ENCODE peak calls at places on chromosomes 6 and 20, in five cellular contexts. One of them, this sample, is unnamed.

GRCh38 chr6:67237276-67237675 is 1397.8 kb upstream of the ADGRB3 start:
- DNase-seq in psoas muscle: no peak
- DNase-seq in AG10803: no peak
- DNase-seq in lung: no peak
- DNase-seq in suprapubic skin: no peak
- DNase-seq in this sample: no peak

GRCh38 chr6:89139509-89140346 is 6.1 kb upstream of the PM20D2 start:
- DNase-seq in psoas muscle: no peak
- DNase-seq in AG10803: no peak
- DNase-seq in lung: no peak
- DNase-seq in suprapubic skin: no peak
- DNase-seq in this sample: no peak

GRCh38 chr6:63100066-63100465 is 111.2 kb upstream of the FKBP1C start:
- DNase-seq in psoas muscle: no peak
- DNase-seq in AG10803: no peak
- DNase-seq in lung: no peak
- DNase-seq in suprapubic skin: no peak
- DNase-seq in this sample: no peak

GRCh38 chr6:45607818-45608217 is 230.1 kb upstream of the SUPT3H start:
- DNase-seq in psoas muscle: no peak
- DNase-seq in AG10803: peak
- DNase-seq in lung: peak
- DNase-seq in suprapubic skin: no peak
- DNase-seq in this sample: no peak

GRCh38 chr20:57993738-57994431 is 234.6 kb downstream of the ANKRD60 start:
- DNase-seq in psoas muscle: no peak
- DNase-seq in AG10803: peak
- DNase-seq in lung: no peak
- DNase-seq in suprapubic skin: no peak
- DNase-seq in this sample: no peak

GRCh38 chr6:33114428-33114827 is 38.6 kb downstream of the HLA-DPB1 start:
- DNase-seq in psoas muscle: no peak
- DNase-seq in AG10803: no peak
- DNase-seq in lung: no peak
- DNase-seq in suprapubic skin: no peak
- DNase-seq in this sample: no peak

GRCh38 chr6:80003841-80004198 is 629 bp upstream of the TTK start:
- DNase-seq in psoas muscle: peak
- DNase-seq in AG10803: no peak
- DNase-seq in lung: no peak
- DNase-seq in suprapubic skin: no peak
- DNase-seq in this sample: no peak

GRCh38 chr20:52105045-52105572 is 86.5 kb downstream of the ZFP64 start:
- DNase-seq in psoas muscle: no peak
- DNase-seq in AG10803: peak
- DNase-seq in lung: no peak
- DNase-seq in suprapubic skin: no peak
- DNase-seq in this sample: no peak

GRCh38 chr6:6593876-6594275 is 5.4 kb downstream of the LY86 start:
- DNase-seq in psoas muscle: no peak
- DNase-seq in AG10803: no peak
- DNase-seq in lung: no peak
- DNase-seq in suprapubic skin: no peak
- DNase-seq in this sample: no peak

GRCh38 chr6:127267742-127268588 is 1.3 kb downstream of the RNF146 start:
- DNase-seq in psoas muscle: no peak
- DNase-seq in AG10803: no peak
- DNase-seq in lung: no peak
- DNase-seq in suprapubic skin: no peak
- DNase-seq in this sample: no peak

GRCh38 chr6:166553563-166554271 is 32.8 kb downstream of the RAMACL start:
- DNase-seq in psoas muscle: peak
- DNase-seq in AG10803: peak
- DNase-seq in lung: no peak
- DNase-seq in suprapubic skin: no peak
- DNase-seq in this sample: no peak

GRCh38 chr6:14066782-14067406 is 50.7 kb upstream of the CD83 start:
- DNase-seq in psoas muscle: no peak
- DNase-seq in AG10803: peak
- DNase-seq in lung: no peak
- DNase-seq in suprapubic skin: no peak
- DNase-seq in this sample: no peak

GRCh38 chr6:33634203-33634727 is 13.1 kb downstream of the ITPR3 start:
- DNase-seq in psoas muscle: no peak
- DNase-seq in AG10803: no peak
- DNase-seq in lung: peak
- DNase-seq in suprapubic skin: no peak
- DNase-seq in this sample: no peak

GRCh38 chr20:43095034-43095433 is 94.7 kb downstream of the PTPRT start:
- DNase-seq in psoas muscle: no peak
- DNase-seq in AG10803: no peak
- DNase-seq in lung: no peak
- DNase-seq in suprapubic skin: no peak
- DNase-seq in this sample: no peak

GRCh38 chr6:73258721-73259120 is 4.3 kb downstream of the KHDC1 start:
- DNase-seq in psoas muscle: no peak
- DNase-seq in AG10803: no peak
- DNase-seq in lung: no peak
- DNase-seq in suprapubic skin: no peak
- DNase-seq in this sample: no peak

GRCh38 chr20:2867081-2867860 is 6.0 kb upstream of the PTPRA start:
- DNase-seq in psoas muscle: no peak
- DNase-seq in AG10803: no peak
- DNase-seq in lung: no peak
- DNase-seq in suprapubic skin: no peak
- DNase-seq in this sample: no peak

GRCh38 chr20:2866236-2866635 is 7.0 kb upstream of the PTPRA start:
- DNase-seq in psoas muscle: no peak
- DNase-seq in AG10803: no peak
- DNase-seq in lung: no peak
- DNase-seq in suprapubic skin: no peak
- DNase-seq in this sample: no peak

GRCh38 chr20:2864626-2865025 is 8.7 kb upstream of the PTPRA start:
- DNase-seq in psoas muscle: no peak
- DNase-seq in AG10803: no peak
- DNase-seq in lung: no peak
- DNase-seq in suprapubic skin: no peak
- DNase-seq in this sample: no peak

GRCh38 chr20:2865101-2865500 is 8.2 kb upstream of the PTPRA start:
- DNase-seq in psoas muscle: no peak
- DNase-seq in AG10803: no peak
- DNase-seq in lung: no peak
- DNase-seq in suprapubic skin: no peak
- DNase-seq in this sample: no peak

GRCh38 chr20:2865630-2866029 is 7.7 kb upstream of the PTPRA start:
- DNase-seq in psoas muscle: no peak
- DNase-seq in AG10803: no peak
- DNase-seq in lung: no peak
- DNase-seq in suprapubic skin: no peak
- DNase-seq in this sample: no peak
- TF ChIP-seq CTCF in psoas muscle: no peak
- TF ChIP-seq CTCF in AG10803: no peak
- TF ChIP-seq CTCF in lung: no peak
- TF ChIP-seq CTCF in suprapubic skin: no peak
- TF ChIP-seq CTCF in this sample: no peak

GRCh38 chr6:12580296-12580695 is 136.3 kb upstream of the PHACTR1 start:
- DNase-seq in psoas muscle: no peak
- DNase-seq in AG10803: no peak
- DNase-seq in lung: no peak
- DNase-seq in suprapubic skin: no peak
- DNase-seq in this sample: no peak

GRCh38 chr6:12577124-12577845 is 139.3 kb upstream of the PHACTR1 start:
- DNase-seq in psoas muscle: no peak
- DNase-seq in AG10803: no peak
- DNase-seq in lung: no peak
- DNase-seq in suprapubic skin: no peak
- DNase-seq in this sample: no peak

GRCh38 chr6:12578751-12579150 is 137.8 kb upstream of the PHACTR1 start:
- DNase-seq in psoas muscle: no peak
- DNase-seq in AG10803: peak
- DNase-seq in lung: no peak
- DNase-seq in suprapubic skin: no peak
- DNase-seq in this sample: no peak

GRCh38 chr6:12576389-12576788 is 140.2 kb upstream of the PHACTR1 start:
- DNase-seq in psoas muscle: no peak
- DNase-seq in AG10803: peak
- DNase-seq in lung: no peak
- DNase-seq in suprapubic skin: no peak
- DNase-seq in this sample: no peak

DNA sequence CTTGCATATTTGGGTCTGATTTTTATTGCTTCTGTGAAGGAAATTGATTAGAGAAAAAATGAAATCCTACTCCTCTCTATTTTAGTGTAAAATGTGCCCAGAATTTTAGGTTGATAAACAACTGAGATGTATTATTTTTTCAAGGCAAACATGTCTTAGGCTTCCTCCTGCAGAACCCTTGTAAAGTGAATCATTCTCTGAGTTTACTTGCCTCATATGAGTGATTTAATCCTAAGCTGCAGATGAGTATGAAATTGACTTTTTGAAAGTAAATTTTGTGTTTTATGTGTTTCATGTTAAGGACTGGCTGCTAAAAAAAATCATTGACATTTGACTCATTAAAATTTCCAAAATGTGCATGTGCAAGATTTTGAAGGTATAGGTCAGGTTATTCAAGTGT is 138.5 kb upstream of the PHACTR1 start:
- DNase-seq in psoas muscle: no peak
- DNase-seq in AG10803: no peak
- DNase-seq in lung: no peak
- DNase-seq in suprapubic skin: no peak
- DNase-seq in this sample: no peak
- TF ChIP-seq CTCF in psoas muscle: no peak
- TF ChIP-seq CTCF in AG10803: no peak
- TF ChIP-seq CTCF in lung: no peak
- TF ChIP-seq CTCF in suprapubic skin: no peak
- TF ChIP-seq CTCF in this sample: no peak

GRCh38 chr6:74409447-74409846 is 713.4 kb downstream of the CD109 start:
- DNase-seq in psoas muscle: no peak
- DNase-seq in AG10803: peak
- DNase-seq in lung: no peak
- DNase-seq in suprapubic skin: no peak
- DNase-seq in this sample: no peak
- TF ChIP-seq CTCF in psoas muscle: peak
- TF ChIP-seq CTCF in AG10803: peak
- TF ChIP-seq CTCF in lung: no peak
- TF ChIP-seq CTCF in suprapubic skin: peak
- TF ChIP-seq CTCF in this sample: peak

DNA sequence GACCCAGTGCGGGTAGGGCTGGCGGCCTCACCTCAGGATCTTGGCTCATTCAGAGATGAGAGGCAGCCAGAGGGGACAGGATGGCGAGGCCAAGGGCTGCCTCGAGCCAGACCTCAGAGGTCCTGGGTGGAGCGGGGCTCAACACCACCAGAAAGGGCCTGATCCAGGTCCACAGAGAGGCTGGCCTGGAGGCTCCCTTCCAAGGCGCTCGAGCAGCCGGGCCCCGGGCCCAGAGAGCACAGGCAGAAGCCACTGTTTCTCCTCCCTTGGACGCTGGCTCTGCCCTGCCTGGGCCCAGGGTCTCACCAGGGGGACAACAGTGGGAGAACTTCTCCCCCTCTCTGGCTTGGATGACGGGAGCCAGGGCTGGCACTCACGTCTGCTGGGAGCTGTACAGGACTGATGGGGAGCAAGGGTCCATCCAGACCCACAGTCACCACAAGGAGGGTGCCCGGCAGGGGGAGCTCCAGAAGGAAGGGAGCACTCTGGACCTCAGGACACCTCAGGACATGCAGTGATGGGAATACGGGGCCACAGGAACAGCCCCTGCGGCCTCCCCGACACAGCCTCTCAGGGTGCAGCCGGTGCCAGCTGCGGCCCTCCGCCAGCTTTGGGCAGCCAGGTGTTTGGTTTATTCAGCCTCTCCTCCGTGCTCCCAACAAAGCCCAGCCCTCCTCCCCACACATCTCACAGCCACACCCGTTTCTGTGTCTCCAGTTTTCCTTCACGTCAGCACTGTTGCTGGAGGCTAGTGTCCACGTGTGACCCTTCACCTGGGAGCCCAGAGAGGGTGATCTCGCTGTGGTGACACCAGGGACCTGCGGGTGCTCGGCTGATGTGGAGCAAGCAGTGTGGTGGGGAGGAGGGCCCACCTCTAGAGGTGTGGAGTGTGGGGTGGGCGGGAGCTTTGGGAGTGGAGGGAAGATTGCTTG is 8.7 kb downstream of the RPS21 start:
- DNase-seq in psoas muscle: no peak
- DNase-seq in AG10803: no peak
- DNase-seq in lung: no peak
- DNase-seq in suprapubic skin: no peak
- DNase-seq in this sample: no peak
- TF ChIP-seq CTCF in psoas muscle: no peak
- TF ChIP-seq CTCF in AG10803: no peak
- TF ChIP-seq CTCF in lung: no peak
- TF ChIP-seq CTCF in suprapubic skin: no peak
- TF ChIP-seq CTCF in this sample: no peak

GRCh38 chr6:132734694-132735236 is 20.9 kb upstream of the VNN1 start:
- DNase-seq in psoas muscle: no peak
- DNase-seq in AG10803: peak
- DNase-seq in lung: no peak
- DNase-seq in suprapubic skin: no peak
- DNase-seq in this sample: no peak
- TF ChIP-seq CTCF in psoas muscle: no peak
- TF ChIP-seq CTCF in AG10803: peak
- TF ChIP-seq CTCF in lung: no peak
- TF ChIP-seq CTCF in suprapubic skin: no peak
- TF ChIP-seq CTCF in this sample: peak

GRCh38 chr20:32155017-32155965 is 45.8 kb downstream of the TM9SF4 start:
- DNase-seq in psoas muscle: peak
- DNase-seq in AG10803: peak
- DNase-seq in lung: peak
- DNase-seq in suprapubic skin: peak
- DNase-seq in this sample: no peak
- TF ChIP-seq CTCF in psoas muscle: peak
- TF ChIP-seq CTCF in AG10803: peak
- TF ChIP-seq CTCF in lung: no peak
- TF ChIP-seq CTCF in suprapubic skin: peak
- TF ChIP-seq CTCF in this sample: peak

DNA sequence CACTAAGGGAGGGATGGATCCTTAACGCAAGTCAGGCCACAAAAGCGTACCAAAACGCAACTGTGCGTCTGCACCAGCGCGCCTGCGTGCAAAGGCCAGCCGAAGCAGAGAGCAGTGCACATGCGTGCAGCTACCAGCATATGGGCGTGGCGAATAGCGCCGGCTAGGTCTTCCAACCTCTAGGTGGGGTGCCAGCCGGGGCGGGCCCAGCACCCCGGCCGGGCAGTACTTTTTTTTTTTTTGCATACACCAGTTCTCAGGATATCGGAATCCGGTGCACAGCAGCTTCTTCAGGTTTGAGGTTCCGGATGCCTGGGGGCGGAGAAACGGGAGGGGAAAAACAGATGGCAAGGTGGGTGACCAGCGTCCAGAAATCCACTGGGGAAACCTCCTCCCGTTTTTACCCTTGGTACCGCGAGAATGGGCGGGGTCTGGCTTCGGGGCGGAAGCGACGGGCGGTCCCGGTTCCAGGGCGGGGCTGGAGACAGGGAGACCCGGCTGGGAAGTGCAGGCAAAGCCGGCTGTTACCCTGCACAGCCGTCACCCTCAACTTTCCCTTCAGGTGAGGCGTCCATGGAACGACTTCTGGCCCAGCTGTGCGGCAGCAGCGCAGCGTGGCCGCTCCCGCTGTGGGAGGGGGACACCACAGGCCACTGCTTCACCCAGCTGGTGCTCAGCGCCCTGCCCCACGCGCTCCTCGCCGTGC is at the start of gene ABCC10:
- DNase-seq in psoas muscle: peak
- DNase-seq in AG10803: peak
- DNase-seq in lung: peak
- DNase-seq in suprapubic skin: peak
- DNase-seq in this sample: peak
- TF ChIP-seq CTCF in psoas muscle: peak
- TF ChIP-seq CTCF in AG10803: peak
- TF ChIP-seq CTCF in lung: no peak
- TF ChIP-seq CTCF in suprapubic skin: peak
- TF ChIP-seq CTCF in this sample: peak

This sample was measured in type B pancreatic cell.